ENCODE peak calls at places on chromosomes 3 and 15, in seven cellular contexts. D, Y, Q, M, R, V and E are unnamed samples.

GRCh38 chr15:70853855-70854668 is at the start of gene LARP6:
- DNase-seq in Y (no peak), Q (no peak), R (no peak), D (no peak), V (peak; percentile 80), M (no peak), E (no peak)

GRCh38 chr3:139561959-139562676 is 22.6 kb upstream of the RBP1 start:
- DNase-seq in M (no peak), V (no peak), R (peak; percentile 71), D (peak; percentile 45), Y (no peak), Q (no peak), E (peak; percentile 21)

GRCh38 chr3:59775106-59775505 is 725.3 kb upstream of the CFAP20DC start:
- DNase-seq in Q (no peak), D (no peak), M (no peak), R (no peak), V (no peak), Y (no peak), E (no peak)

GRCh38 chr15:71485094-71485693 is 325.2 kb upstream of the NR2E3 start:
- DNase-seq in R (peak; percentile 70), Q (no peak), V (no peak), Y (no peak), M (no peak), D (no peak), E (no peak)

GRCh38 chr3:18902081-18902793 is 246.1 kb upstream of the KCNH8 start:
- DNase-seq in Y (no peak), V (no peak), Q (no peak), M (no peak), R (no peak), D (no peak), E (no peak)

GRCh38 chr3:4426782-4427344 is 40.2 kb downstream of the SUMF1 start:
- DNase-seq in V (no peak), Q (no peak), Y (no peak), D (no peak), M (no peak), R (no peak), E (peak; percentile 10)

GRCh38 chr15:69885182-69886041 is 212.3 kb downstream of the TLE3 start:
- DNase-seq in V (no peak), M (no peak), Q (no peak), Y (no peak), R (no peak), D (no peak), E (no peak)

GRCh38 chr3:52721742-52722033 is 15.8 kb downstream of the SPCS1 start:
- DNase-seq in Q (no peak), M (no peak), Y (no peak), D (no peak), V (no peak), R (no peak), E (no peak)

GRCh38 chr3:15512173-15512572 is 9.3 kb downstream of the COLQ start:
- DNase-seq in Q (peak; percentile 71), Y (no peak), M (no peak), R (no peak), D (no peak), V (peak; percentile 73), E (no peak)

GRCh38 chr15:77032052-77032646 is 37.2 kb downstream of the PSTPIP1 start:
- DNase-seq in D (no peak), R (no peak), M (no peak), V (peak; percentile 70), Q (no peak), Y (no peak), E (no peak)

GRCh38 chr15:50321680-50322079 is 33.3 kb downstream of the GABPB1 start:
- DNase-seq in R (no peak), Q (no peak), V (no peak), M (no peak), Y (no peak), D (no peak), E (no peak)

GRCh38 chr3:190458040-190458439 is 8.3 kb upstream of the TMEM207 start:
- DNase-seq in R (no peak), D (no peak), M (no peak), Q (no peak), Y (no peak), V (no peak), E (no peak)

GRCh38 chr3:4588410-4588809 is 95.3 kb downstream of the ITPR1 start:
- DNase-seq in D (peak; percentile 9), Q (no peak), R (no peak), V (no peak), M (no peak), Y (no peak), E (no peak)

GRCh38 chr3:107264888-107265287 is 112.4 kb upstream of the CCDC54 start:
- DNase-seq in V (no peak), Q (no peak), M (no peak), R (no peak), D (no peak), Y (no peak), E (no peak)

GRCh38 chr3:155738580-155739076 is 6.2 kb downstream of the PLCH1 start:
- DNase-seq in M (no peak), V (no peak), R (no peak), Q (no peak), Y (no peak), D (no peak), E (no peak)

GRCh38 chr3:72334681-72335457 is 513.4 kb downstream of the SHQ1 start:
- DNase-seq in M (no peak), Y (no peak), V (no peak), D (no peak), Q (no peak), R (no peak), E (no peak)

GRCh38 chr15:64619880-64620839 is 155.2 kb downstream of the RBPMS2 start:
- DNase-seq in V (no peak), M (no peak), R (peak; percentile 41), D (peak; percentile 28), Y (no peak), Q (no peak), E (no peak)

GRCh38 chr3:73401616-73402265 is 223.0 kb downstream of the PDZRN3 start:
- DNase-seq in R (no peak), V (no peak), Q (no peak), D (no peak), M (no peak), Y (no peak), E (no peak)

GRCh38 chr15:63905558-63906265 is 72.0 kb upstream of the HERC1 start:
- DNase-seq in M (peak; percentile 25), Q (no peak), V (no peak), Y (no peak), R (peak; percentile 61), D (no peak), E (no peak)

GRCh38 chr3:188452158-188452772 is 298.3 kb downstream of the LPP start:
- DNase-seq in V (no peak), Q (no peak), R (no peak), Y (no peak), M (no peak), D (no peak), E (no peak)

GRCh38 chr15:80384442-80384841 is 19.7 kb upstream of the ARNT2 start:
- DNase-seq in V (no peak), D (no peak), Y (no peak), M (no peak), R (no peak), Q (no peak), E (no peak)

GRCh38 chr3:77142636-77143035 is 102.7 kb downstream of the ROBO2 start:
- DNase-seq in M (no peak), Q (no peak), V (no peak), Y (no peak), R (no peak), D (no peak), E (no peak)

GRCh38 chr15:44157679-44158078 is 37.4 kb downstream of the FRMD5 start:
- DNase-seq in Y (no peak), R (no peak), M (no peak), V (no peak), D (peak; percentile 13), Q (no peak), E (no peak)

GRCh38 chr3:65713016-65713415 is 325.7 kb downstream of the MAGI1 start:
- DNase-seq in V (no peak), M (no peak), D (no peak), R (no peak), Y (no peak), Q (no peak), E (no peak)

GRCh38 chr3:170802164-170803151 is 67.5 kb downstream of the RPL22L1 start:
- DNase-seq in R (peak; percentile 7), Q (no peak), V (no peak), D (no peak), Y (no peak), M (no peak), E (no peak)

GRCh38 chr3:31011383-31011782 is 116.9 kb upstream of the GADL1 start:
- DNase-seq in D (no peak), V (no peak), M (no peak), R (no peak), Q (no peak), Y (no peak), E (no peak)

DNA sequence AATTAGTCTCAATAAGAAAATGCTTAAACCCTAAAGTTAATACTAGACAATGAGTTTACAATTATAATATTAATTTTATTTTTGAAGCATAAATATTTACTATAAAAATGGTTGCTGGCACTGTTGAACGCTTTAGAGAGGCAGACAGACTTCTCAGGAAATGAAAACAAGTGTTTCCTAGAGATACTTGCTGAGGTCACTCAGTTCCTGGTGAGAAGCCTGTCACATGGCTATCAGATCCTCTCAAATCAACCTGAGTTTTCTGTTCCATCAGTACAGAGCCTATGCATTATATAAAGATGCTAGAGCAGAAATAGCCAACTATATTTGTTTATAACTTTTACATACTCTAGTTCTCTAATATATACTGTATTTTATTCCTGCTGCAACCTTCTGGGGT is 109.2 kb downstream of the MYO5A start:
- DNase-seq in M (no peak), Q (no peak), D (no peak), R (no peak), Y (no peak), V (no peak), E (no peak)
- H3K4me1 ChIP-seq in M (no peaks in the 10 kb centered on the region), Q (no peaks in the 10 kb centered on the region), D (peaks cover 21% of the 10 kb centered on the region), R (peaks cover 49% of the 10 kb centered on the region), Y (no peaks in the 10 kb centered on the region), V (no peaks in the 10 kb centered on the region), E (peaks cover 12% of the 10 kb centered on the region)

GRCh38 chr15:101242999-101243336 is 8.9 kb downstream of the CHSY1 start:
- DNase-seq in Y (no peak), R (no peak), M (no peak), Q (no peak), D (no peak), V (no peak), E (no peak)
- H3K4me1 ChIP-seq in Y (peaks cover 66% of the 10 kb centered on the region), R (peaks cover 36% of the 10 kb centered on the region), M (peaks cover 74% of the 10 kb centered on the region), Q (no peaks in the 10 kb centered on the region), D (peaks cover 37% of the 10 kb centered on the region), V (peaks cover 72% of the 10 kb centered on the region), E (peaks cover 49% of the 10 kb centered on the region)

GRCh38 chr15:61030451-61030850 is 198.7 kb downstream of the RORA start:
- DNase-seq in V (no peak), Y (no peak), D (no peak), M (no peak), Q (no peak), R (no peak), E (no peak)
- H3K4me1 ChIP-seq in V (peaks cover 3% of the 10 kb centered on the region), Y (no peaks in the 10 kb centered on the region), D (no peaks in the 10 kb centered on the region), M (no peaks in the 10 kb centered on the region), Q (no peaks in the 10 kb centered on the region), R (no peaks in the 10 kb centered on the region), E (no peaks in the 10 kb centered on the region)

DNA sequence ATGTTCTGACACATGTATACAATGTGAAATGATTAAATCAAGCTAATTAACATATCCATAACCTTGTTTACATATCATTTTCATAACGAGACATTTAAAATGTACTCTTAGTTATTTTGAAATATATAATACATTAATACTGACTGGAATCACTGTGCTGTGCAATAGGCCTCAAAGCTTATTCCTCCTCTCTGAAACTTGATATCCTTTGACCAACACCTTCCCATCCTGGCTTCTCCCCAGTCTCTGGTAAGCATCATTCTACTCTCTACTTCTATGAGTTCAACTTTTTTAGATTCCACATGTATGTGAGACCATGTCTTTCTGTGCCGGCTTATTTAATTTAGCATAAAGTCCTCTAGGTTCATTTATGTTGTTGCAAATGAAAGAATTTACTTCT is 47.1 kb upstream of the IL20RB start:
- DNase-seq in V (no peak), R (no peak), Y (no peak), D (no peak), Q (no peak), M (no peak), E (no peak)
- H3K4me1 ChIP-seq in V (no peaks in the 10 kb centered on the region), R (peaks cover 84% of the 10 kb centered on the region), Y (peaks cover 45% of the 10 kb centered on the region), D (no peaks in the 10 kb centered on the region), Q (no peaks in the 10 kb centered on the region), M (peaks cover 74% of the 10 kb centered on the region), E (peaks cover 41% of the 10 kb centered on the region)